ENCODE peak calls at places on chromosomes 12 and 14, in five cellular contexts. U is left ventricle myocardium inferior, S is fibroblast of mammary gland, K is fibroblast of pulmonary artery, M is lower leg skin. D is an unnamed sample.

GRCh38 chr14:33229269-33229924 is 290.7 kb downstream of the NPAS3 start:
- DNase-seq in U (no peak), S (no peak), K (peak; percentile 36), M (no peak), D (peak; percentile 26)

GRCh38 chr14:61362072-61362750 is 40.8 kb downstream of the PRKCH start:
- DNase-seq in U (no peak), S (no peak), K (peak; percentile 29), M (no peak), D (no peak)

GRCh38 chr14:99320621-99321235 is 48.7 kb upstream of the BCL11B start:
- DNase-seq in U (no peak), S (no peak), K (no peak), M (peak; percentile 70), D (no peak)

GRCh38 chr12:130881046-130881445 is 9.2 kb downstream of the RAN start:
- DNase-seq in U (no peak), S (no peak), K (no peak), M (no peak), D (no peak)

GRCh38 chr12:68180792-68181744 is 21.5 kb upstream of the IFNG start:
- DNase-seq in U (no peak), S (peak; percentile 46), K (no peak), M (no peak), D (no peak)

GRCh38 chr14:31138301-31138700 is 69.3 kb downstream of the HECTD1 start:
- DNase-seq in U (no peak), S (no peak), K (peak; percentile 6), M (no peak), D (no peak)

GRCh38 chr14:79161576-79161975 is 991.4 kb downstream of the NRXN3 start:
- DNase-seq in U (no peak), S (peak; percentile 40), K (peak; percentile 60), M (no peak), D (no peak)

GRCh38 chr12:92538970-92539749 is 163.6 kb upstream of the PLEKHG7 start:
- DNase-seq in U (no peak), S (peak; percentile 91), K (peak; percentile 95), M (no peak), D (no peak)

GRCh38 chr12:71846322-71846940 is 6.9 kb downstream of the TBC1D15 start:
- DNase-seq in U (no peak), S (peak; percentile 57), K (peak; percentile 63), M (no peak), D (no peak)

GRCh38 chr12:69875416-69875815 is 50.4 kb downstream of the MYRFL start:
- DNase-seq in U (no peak), S (no peak), K (no peak), M (no peak), D (no peak)

GRCh38 chr12:5200276-5201087 is 156.8 kb downstream of the KCNA5 start:
- DNase-seq in U (peak; percentile 53), S (peak; percentile 5), K (no peak), M (peak; percentile 90), D (peak; percentile 55)

GRCh38 chr12:65631621-65632111 is 192.6 kb upstream of the HMGA2 start:
- DNase-seq in U (no peak), S (peak; percentile 100), K (peak; percentile 98), M (no peak), D (no peak)

GRCh38 chr12:112716099-112717093 is 75.2 kb upstream of the RPH3A start:
- DNase-seq in U (no peak), S (no peak), K (peak; percentile 1), M (no peak), D (peak; percentile 14)

GRCh38 chr12:72141381-72141780 is 130.8 kb upstream of the TRHDE start:
- DNase-seq in U (no peak), S (no peak), K (peak; percentile 1), M (no peak), D (no peak)

GRCh38 chr14:106586098-106586704 is 1059.8 kb downstream of the TMEM121 start:
- DNase-seq in U (no peak), S (no peak), K (no peak), M (no peak), D (no peak)

GRCh38 chr12:55724226-55724939 is 4.2 kb downstream of the RDH5 start:
- DNase-seq in U (peak; percentile 74), S (peak; percentile 81), K (peak; percentile 74), M (peak; percentile 93), D (no peak)

GRCh38 chr14:67883717-67884116 is 64.1 kb downstream of the RAD51B start:
- DNase-seq in U (no peak), S (peak; percentile 41), K (peak; percentile 61), M (no peak), D (no peak)

GRCh38 chr12:12467222-12467621 is 95.4 kb downstream of the DUSP16 start:
- DNase-seq in U (no peak), S (no peak), K (no peak), M (no peak), D (no peak)

GRCh38 chr12:1836854-1837411 is 16.6 kb downstream of the LRTM2 start:
- DNase-seq in U (no peak), S (no peak), K (no peak), M (no peak), D (peak; percentile 76)

GRCh38 chr12:26937443-26937862 is 328 bp downstream of the INTS13 start:
- DNase-seq in U (no peak), S (no peak), K (no peak), M (no peak), D (no peak)
- TF ChIP-seq CTCF in U (no peak), S (no peak), K (no peak), M (no peak), D (no peak)

DNA sequence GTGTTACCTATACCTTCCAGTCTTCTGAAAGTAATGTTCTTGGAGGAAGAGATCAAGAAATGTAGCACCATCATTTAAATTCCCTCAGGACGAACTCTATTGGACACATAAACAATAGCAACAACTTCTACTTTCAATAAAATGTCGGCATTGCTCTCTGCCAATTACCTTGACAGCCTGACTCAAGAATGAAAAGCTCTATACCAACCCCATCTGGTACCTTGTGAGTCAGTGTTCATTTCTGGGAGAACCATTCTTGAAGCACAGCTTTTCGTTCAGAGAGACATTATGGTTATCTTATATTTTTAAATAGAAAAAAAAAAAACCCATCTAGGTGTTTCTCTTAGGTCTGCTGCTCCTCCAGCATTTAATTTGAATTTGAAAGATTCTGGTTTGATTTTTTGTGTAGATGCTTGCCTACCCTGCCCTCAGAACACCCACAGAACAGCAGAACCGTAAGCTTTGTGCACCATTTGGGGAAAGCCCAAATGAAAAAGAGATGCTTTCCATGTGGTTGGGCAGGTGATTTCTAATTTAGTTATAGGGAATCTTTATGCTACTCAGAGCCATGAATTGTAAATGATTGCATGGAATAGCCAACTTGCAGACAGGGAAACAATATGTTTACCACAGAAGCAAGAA is 156.0 kb downstream of the SAMD4A start:
- DNase-seq in U (no peak), S (peak; percentile 41), K (peak; percentile 77), M (no peak), D (no peak)
- TF ChIP-seq CTCF in U (peak; percentile 64), S (peak; percentile 28), K (peak; percentile 67), M (no peak), D (peak; percentile 21)

DNA sequence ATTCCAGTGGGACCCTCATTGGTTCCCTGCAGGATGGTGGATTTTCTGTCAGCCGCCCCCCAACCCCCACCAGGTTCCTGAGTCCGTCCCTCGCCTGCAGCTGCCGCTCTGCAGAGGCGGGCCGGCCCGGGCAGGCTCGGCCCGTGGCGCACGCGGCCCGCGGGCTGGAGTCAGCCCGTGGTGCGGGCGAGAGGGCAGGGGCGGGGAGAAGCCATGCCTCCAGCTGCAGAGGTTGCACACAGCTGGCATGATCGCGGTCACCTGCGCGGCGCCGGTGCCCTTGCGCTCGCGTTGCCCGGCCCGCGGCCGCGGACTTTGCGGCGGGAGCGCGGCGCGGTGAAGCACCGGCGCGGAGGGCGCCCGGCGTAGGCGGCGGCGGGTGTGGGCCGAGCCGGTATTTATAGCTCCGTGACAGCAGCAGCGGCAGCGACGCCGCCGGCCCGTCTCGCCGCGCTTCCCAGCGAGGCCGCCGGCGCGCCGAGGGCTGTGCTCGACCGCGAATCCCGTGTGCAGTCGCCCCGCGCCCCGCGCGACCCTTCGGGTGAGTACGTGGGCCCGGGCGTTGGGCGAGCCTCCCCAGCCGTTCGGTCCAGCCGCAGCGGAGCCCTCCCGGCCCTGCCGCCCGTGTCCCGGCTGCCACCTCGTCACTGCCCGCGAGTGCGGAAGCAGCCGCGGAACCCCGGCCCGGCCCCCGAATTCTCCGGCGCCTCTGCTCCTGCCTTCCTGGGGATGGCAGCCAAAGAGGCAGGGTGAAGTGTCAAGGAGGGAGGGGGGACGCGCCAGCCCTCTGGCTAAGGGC is at the start of gene TMEM117:
- DNase-seq in U (peak; percentile 83), S (peak; percentile 45), K (peak; percentile 45), M (peak; percentile 95), D (peak; percentile 47)
- TF ChIP-seq CTCF in U (no peak), S (no peak), K (no peak), M (no peak), D (no peak)

GRCh38 chr12:95959107-95959506 is 16.0 kb downstream of the AMDHD1 start:
- DNase-seq in U (no peak), S (peak; percentile 19), K (peak; percentile 11), M (no peak), D (no peak)

GRCh38 chr12:95966287-95966870 is 23.2 kb downstream of the AMDHD1 start:
- DNase-seq in U (no peak), S (no peak), K (no peak), M (no peak), D (no peak)

GRCh38 chr12:95967301-95967700 is 24.2 kb downstream of the AMDHD1 start:
- DNase-seq in U (no peak), S (no peak), K (no peak), M (no peak), D (no peak)

GRCh38 chr12:95960241-95960640 is 17.1 kb downstream of the AMDHD1 start:
- DNase-seq in U (no peak), S (no peak), K (no peak), M (no peak), D (no peak)

GRCh38 chr12:95963104-95963503 is 20.0 kb downstream of the AMDHD1 start:
- DNase-seq in U (no peak), S (no peak), K (no peak), M (no peak), D (no peak)
- TF ChIP-seq CTCF in U (no peak), S (no peak), K (no peak), M (no peak), D (no peak)

DNA sequence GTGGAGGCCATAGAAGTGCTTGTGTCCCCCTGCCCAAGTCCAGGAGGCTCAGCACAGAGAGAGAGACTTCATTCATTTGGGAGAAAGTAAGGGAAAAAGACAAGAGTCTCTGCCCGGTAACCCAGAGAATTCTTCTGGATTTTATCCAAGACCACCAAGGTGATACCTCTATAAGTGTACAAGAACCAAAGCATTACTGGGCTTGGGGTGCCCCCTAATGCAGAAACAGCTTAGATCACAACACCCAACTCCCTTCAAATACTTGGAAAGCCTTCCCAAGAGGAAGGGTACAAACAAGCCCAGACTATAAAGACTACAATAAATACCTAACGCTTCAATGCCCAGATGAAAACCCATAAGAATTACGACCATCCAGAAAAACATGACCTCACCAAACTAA is 119.7 kb upstream of the PDE3A start:
- DNase-seq in U (no peak), S (no peak), K (no peak), M (no peak), D (no peak)
- TF ChIP-seq CTCF in U (no peak), S (no peak), K (no peak), M (no peak), D (no peak)

GRCh38 chr14:34873591-34874385 is 1.4 kb downstream of the BAZ1A start:
- DNase-seq in U (peak; percentile 86), S (peak; percentile 66), K (peak; percentile 63), M (peak; percentile 97), D (peak; percentile 73)

GRCh38 chr14:34872822-34873590 is 2.2 kb downstream of the BAZ1A start:
- DNase-seq in U (no peak), S (peak; percentile 59), K (peak; percentile 60), M (no peak), D (no peak)

GRCh38 chr14:34875031-34875922 is at the start of gene BAZ1A:
- DNase-seq in U (peak; percentile 62), S (peak; percentile 94), K (peak; percentile 90), M (peak; percentile 95), D (no peak)

GRCh38 chr14:34874386-34875030 is 652 bp downstream of the BAZ1A start:
- DNase-seq in U (peak; percentile 51), S (peak; percentile 42), K (peak; percentile 56), M (peak; percentile 91), D (peak; percentile 21)
- TF ChIP-seq CTCF in U (no peak), S (no peak), K (peak; percentile 0), M (no peak), D (no peak)